ENCODE peak calls at places on chromosomes 6 and 20, in seven cellular contexts. One of them, this sample, is unnamed.

GRCh38 chr20:54382419-54382818 is 93.0 kb upstream of the DOK5 start:
- DNase-seq in cerebellum: no peak
- DNase-seq in endodermal cell: no peak
- DNase-seq in spleen: no peak
- DNase-seq in NCI-H1417: no peak
- DNase-seq in activated CD8-positive, alpha-beta memory T cell treated with anti-CD3 and anti-CD28 coated beads, Interleukin-2, amount 50 U/mL, for 48 hours: no peak
- DNase-seq in activated T-helper 1 cell treated with anti-CD3 and anti-CD28 coated beads, Interleukin-12 subunit alpha, Interleukin-12 subunit beta, Interleukin-2, Interleukin-4 antibody, amounts not matched to agents 30 ng/mL and 10 ng/mL and 1 ng/mL, durations not matched to agents 14 hours and 24 hours and 36 hours: no peak
- DNase-seq in this sample: no peak

GRCh38 chr20:62595491-62595890 is 46.8 kb upstream of the SLCO4A1 start:
- DNase-seq in activated CD8-positive, alpha-beta memory T cell treated with anti-CD3 and anti-CD28 coated beads, Interleukin-2, amount 50 U/mL, for 48 hours: no peak
- DNase-seq in endodermal cell: no peak
- DNase-seq in spleen: peak; percentile 89
- DNase-seq in activated T-helper 1 cell treated with anti-CD3 and anti-CD28 coated beads, Interleukin-12 subunit alpha, Interleukin-12 subunit beta, Interleukin-2, Interleukin-4 antibody, amounts not matched to agents 30 ng/mL and 10 ng/mL and 1 ng/mL, durations not matched to agents 14 hours and 24 hours and 36 hours: no peak
- DNase-seq in NCI-H1417: peak; percentile 36
- DNase-seq in cerebellum: no peak
- DNase-seq in this sample: peak; percentile 56

GRCh38 chr6:153976921-153977693 is 61.9 kb upstream of the OPRM1 start:
- DNase-seq in endodermal cell: no peak
- DNase-seq in activated T-helper 1 cell treated with anti-CD3 and anti-CD28 coated beads, Interleukin-12 subunit alpha, Interleukin-12 subunit beta, Interleukin-2, Interleukin-4 antibody, amounts not matched to agents 30 ng/mL and 10 ng/mL and 1 ng/mL, durations not matched to agents 14 hours and 24 hours and 36 hours: no peak
- DNase-seq in spleen: no peak
- DNase-seq in NCI-H1417: no peak
- DNase-seq in cerebellum: no peak
- DNase-seq in activated CD8-positive, alpha-beta memory T cell treated with anti-CD3 and anti-CD28 coated beads, Interleukin-2, amount 50 U/mL, for 48 hours: no peak
- DNase-seq in this sample: no peak

GRCh38 chr20:35021063-35021462 is 65.4 kb downstream of the MYH7B start:
- DNase-seq in endodermal cell: no peak
- DNase-seq in activated T-helper 1 cell treated with anti-CD3 and anti-CD28 coated beads, Interleukin-12 subunit alpha, Interleukin-12 subunit beta, Interleukin-2, Interleukin-4 antibody, amounts not matched to agents 30 ng/mL and 10 ng/mL and 1 ng/mL, durations not matched to agents 14 hours and 24 hours and 36 hours: no peak
- DNase-seq in activated CD8-positive, alpha-beta memory T cell treated with anti-CD3 and anti-CD28 coated beads, Interleukin-2, amount 50 U/mL, for 48 hours: no peak
- DNase-seq in NCI-H1417: no peak
- DNase-seq in spleen: no peak
- DNase-seq in cerebellum: peak; percentile 40
- DNase-seq in this sample: no peak

GRCh38 chr20:10297684-10298240 is 79.1 kb downstream of the SNAP25 start:
- DNase-seq in NCI-H1417: no peak
- DNase-seq in endodermal cell: no peak
- DNase-seq in cerebellum: no peak
- DNase-seq in spleen: no peak
- DNase-seq in activated CD8-positive, alpha-beta memory T cell treated with anti-CD3 and anti-CD28 coated beads, Interleukin-2, amount 50 U/mL, for 48 hours: no peak
- DNase-seq in activated T-helper 1 cell treated with anti-CD3 and anti-CD28 coated beads, Interleukin-12 subunit alpha, Interleukin-12 subunit beta, Interleukin-2, Interleukin-4 antibody, amounts not matched to agents 30 ng/mL and 10 ng/mL and 1 ng/mL, durations not matched to agents 14 hours and 24 hours and 36 hours: no peak
- DNase-seq in this sample: no peak

GRCh38 chr6:161066511-161066910 is 74.9 kb downstream of the MAP3K4 start:
- DNase-seq in cerebellum: no peak
- DNase-seq in spleen: no peak
- DNase-seq in activated CD8-positive, alpha-beta memory T cell treated with anti-CD3 and anti-CD28 coated beads, Interleukin-2, amount 50 U/mL, for 48 hours: no peak
- DNase-seq in activated T-helper 1 cell treated with anti-CD3 and anti-CD28 coated beads, Interleukin-12 subunit alpha, Interleukin-12 subunit beta, Interleukin-2, Interleukin-4 antibody, amounts not matched to agents 30 ng/mL and 10 ng/mL and 1 ng/mL, durations not matched to agents 14 hours and 24 hours and 36 hours: no peak
- DNase-seq in NCI-H1417: no peak
- DNase-seq in endodermal cell: no peak
- DNase-seq in this sample: no peak

GRCh38 chr6:4776967-4777925 is 1.0 kb downstream of the CDYL start:
- DNase-seq in activated T-helper 1 cell treated with anti-CD3 and anti-CD28 coated beads, Interleukin-12 subunit alpha, Interleukin-12 subunit beta, Interleukin-2, Interleukin-4 antibody, amounts not matched to agents 30 ng/mL and 10 ng/mL and 1 ng/mL, durations not matched to agents 14 hours and 24 hours and 36 hours: no peak
- DNase-seq in NCI-H1417: peak; percentile 40
- DNase-seq in activated CD8-positive, alpha-beta memory T cell treated with anti-CD3 and anti-CD28 coated beads, Interleukin-2, amount 50 U/mL, for 48 hours: peak; percentile 67
- DNase-seq in spleen: no peak
- DNase-seq in cerebellum: peak; percentile 11
- DNase-seq in endodermal cell: peak; percentile 60
- DNase-seq in this sample: no peak

GRCh38 chr6:7390218-7390878 is 740 bp downstream of the RIOK1 start:
- DNase-seq in activated T-helper 1 cell treated with anti-CD3 and anti-CD28 coated beads, Interleukin-12 subunit alpha, Interleukin-12 subunit beta, Interleukin-2, Interleukin-4 antibody, amounts not matched to agents 30 ng/mL and 10 ng/mL and 1 ng/mL, durations not matched to agents 14 hours and 24 hours and 36 hours: no peak
- DNase-seq in spleen: no peak
- DNase-seq in cerebellum: no peak
- DNase-seq in NCI-H1417: peak; percentile 23
- DNase-seq in activated CD8-positive, alpha-beta memory T cell treated with anti-CD3 and anti-CD28 coated beads, Interleukin-2, amount 50 U/mL, for 48 hours: no peak
- DNase-seq in endodermal cell: no peak
- DNase-seq in this sample: no peak

GRCh38 chr6:138682722-138683521 is 90.6 kb upstream of the CCDC28A start:
- DNase-seq in NCI-H1417: no peak
- DNase-seq in endodermal cell: no peak
- DNase-seq in spleen: no peak
- DNase-seq in activated T-helper 1 cell treated with anti-CD3 and anti-CD28 coated beads, Interleukin-12 subunit alpha, Interleukin-12 subunit beta, Interleukin-2, Interleukin-4 antibody, amounts not matched to agents 30 ng/mL and 10 ng/mL and 1 ng/mL, durations not matched to agents 14 hours and 24 hours and 36 hours: no peak
- DNase-seq in cerebellum: peak; percentile 69
- DNase-seq in activated CD8-positive, alpha-beta memory T cell treated with anti-CD3 and anti-CD28 coated beads, Interleukin-2, amount 50 U/mL, for 48 hours: no peak
- DNase-seq in this sample: no peak

GRCh38 chr6:132506869-132507813 is 5.8 kb downstream of the STX7 start:
- DNase-seq in activated CD8-positive, alpha-beta memory T cell treated with anti-CD3 and anti-CD28 coated beads, Interleukin-2, amount 50 U/mL, for 48 hours: no peak
- DNase-seq in activated T-helper 1 cell treated with anti-CD3 and anti-CD28 coated beads, Interleukin-12 subunit alpha, Interleukin-12 subunit beta, Interleukin-2, Interleukin-4 antibody, amounts not matched to agents 30 ng/mL and 10 ng/mL and 1 ng/mL, durations not matched to agents 14 hours and 24 hours and 36 hours: no peak
- DNase-seq in spleen: no peak
- DNase-seq in NCI-H1417: no peak
- DNase-seq in cerebellum: no peak
- DNase-seq in endodermal cell: no peak
- DNase-seq in this sample: no peak

GRCh38 chr6:39568896-39569295 is 156.3 kb downstream of the KIF6 start:
- DNase-seq in spleen: no peak
- DNase-seq in activated CD8-positive, alpha-beta memory T cell treated with anti-CD3 and anti-CD28 coated beads, Interleukin-2, amount 50 U/mL, for 48 hours: no peak
- DNase-seq in activated T-helper 1 cell treated with anti-CD3 and anti-CD28 coated beads, Interleukin-12 subunit alpha, Interleukin-12 subunit beta, Interleukin-2, Interleukin-4 antibody, amounts not matched to agents 30 ng/mL and 10 ng/mL and 1 ng/mL, durations not matched to agents 14 hours and 24 hours and 36 hours: no peak
- DNase-seq in cerebellum: no peak
- DNase-seq in endodermal cell: no peak
- DNase-seq in NCI-H1417: no peak
- DNase-seq in this sample: no peak

GRCh38 chr6:73400656-73401055 is 6.0 kb downstream of the DDX43 start:
- DNase-seq in activated CD8-positive, alpha-beta memory T cell treated with anti-CD3 and anti-CD28 coated beads, Interleukin-2, amount 50 U/mL, for 48 hours: no peak
- DNase-seq in cerebellum: no peak
- DNase-seq in endodermal cell: no peak
- DNase-seq in NCI-H1417: no peak
- DNase-seq in spleen: no peak
- DNase-seq in activated T-helper 1 cell treated with anti-CD3 and anti-CD28 coated beads, Interleukin-12 subunit alpha, Interleukin-12 subunit beta, Interleukin-2, Interleukin-4 antibody, amounts not matched to agents 30 ng/mL and 10 ng/mL and 1 ng/mL, durations not matched to agents 14 hours and 24 hours and 36 hours: no peak
- DNase-seq in this sample: no peak

GRCh38 chr6:89574860-89575561 is 63.5 kb downstream of the LYRM2 start:
- DNase-seq in cerebellum: no peak
- DNase-seq in activated CD8-positive, alpha-beta memory T cell treated with anti-CD3 and anti-CD28 coated beads, Interleukin-2, amount 50 U/mL, for 48 hours: no peak
- DNase-seq in spleen: no peak
- DNase-seq in endodermal cell: no peak
- DNase-seq in NCI-H1417: no peak
- DNase-seq in activated T-helper 1 cell treated with anti-CD3 and anti-CD28 coated beads, Interleukin-12 subunit alpha, Interleukin-12 subunit beta, Interleukin-2, Interleukin-4 antibody, amounts not matched to agents 30 ng/mL and 10 ng/mL and 1 ng/mL, durations not matched to agents 14 hours and 24 hours and 36 hours: no peak
- DNase-seq in this sample: no peak

GRCh38 chr6:14770572-14770971 is 475.3 kb upstream of the JARID2 start:
- DNase-seq in activated T-helper 1 cell treated with anti-CD3 and anti-CD28 coated beads, Interleukin-12 subunit alpha, Interleukin-12 subunit beta, Interleukin-2, Interleukin-4 antibody, amounts not matched to agents 30 ng/mL and 10 ng/mL and 1 ng/mL, durations not matched to agents 14 hours and 24 hours and 36 hours: no peak
- DNase-seq in activated CD8-positive, alpha-beta memory T cell treated with anti-CD3 and anti-CD28 coated beads, Interleukin-2, amount 50 U/mL, for 48 hours: no peak
- DNase-seq in spleen: no peak
- DNase-seq in NCI-H1417: no peak
- DNase-seq in endodermal cell: no peak
- DNase-seq in cerebellum: no peak
- DNase-seq in this sample: no peak

GRCh38 chr20:45119556-45120266 is 4.6 kb downstream of the WFDC12 start:
- DNase-seq in cerebellum: no peak
- DNase-seq in NCI-H1417: no peak
- DNase-seq in activated T-helper 1 cell treated with anti-CD3 and anti-CD28 coated beads, Interleukin-12 subunit alpha, Interleukin-12 subunit beta, Interleukin-2, Interleukin-4 antibody, amounts not matched to agents 30 ng/mL and 10 ng/mL and 1 ng/mL, durations not matched to agents 14 hours and 24 hours and 36 hours: no peak
- DNase-seq in activated CD8-positive, alpha-beta memory T cell treated with anti-CD3 and anti-CD28 coated beads, Interleukin-2, amount 50 U/mL, for 48 hours: no peak
- DNase-seq in endodermal cell: no peak
- DNase-seq in spleen: no peak
- DNase-seq in this sample: no peak

GRCh38 chr6:157597461-157598312 is 216.7 kb downstream of the ZDHHC14 start:
- DNase-seq in activated CD8-positive, alpha-beta memory T cell treated with anti-CD3 and anti-CD28 coated beads, Interleukin-2, amount 50 U/mL, for 48 hours: peak; percentile 58
- DNase-seq in activated T-helper 1 cell treated with anti-CD3 and anti-CD28 coated beads, Interleukin-12 subunit alpha, Interleukin-12 subunit beta, Interleukin-2, Interleukin-4 antibody, amounts not matched to agents 30 ng/mL and 10 ng/mL and 1 ng/mL, durations not matched to agents 14 hours and 24 hours and 36 hours: no peak
- DNase-seq in cerebellum: peak; percentile 47
- DNase-seq in NCI-H1417: peak; percentile 14
- DNase-seq in spleen: peak; percentile 78
- DNase-seq in endodermal cell: peak; percentile 88
- DNase-seq in this sample: peak; percentile 28

GRCh38 chr6:14089224-14089623 is 28.3 kb upstream of the CD83 start:
- DNase-seq in activated T-helper 1 cell treated with anti-CD3 and anti-CD28 coated beads, Interleukin-12 subunit alpha, Interleukin-12 subunit beta, Interleukin-2, Interleukin-4 antibody, amounts not matched to agents 30 ng/mL and 10 ng/mL and 1 ng/mL, durations not matched to agents 14 hours and 24 hours and 36 hours: no peak
- DNase-seq in endodermal cell: no peak
- DNase-seq in cerebellum: no peak
- DNase-seq in spleen: no peak
- DNase-seq in NCI-H1417: no peak
- DNase-seq in activated CD8-positive, alpha-beta memory T cell treated with anti-CD3 and anti-CD28 coated beads, Interleukin-2, amount 50 U/mL, for 48 hours: no peak
- DNase-seq in this sample: no peak

GRCh38 chr6:157603314-157603940 is 219.6 kb upstream of the SNX9 start:
- DNase-seq in activated CD8-positive, alpha-beta memory T cell treated with anti-CD3 and anti-CD28 coated beads, Interleukin-2, amount 50 U/mL, for 48 hours: peak; percentile 13
- DNase-seq in spleen: no peak
- DNase-seq in NCI-H1417: no peak
- DNase-seq in cerebellum: no peak
- DNase-seq in activated T-helper 1 cell treated with anti-CD3 and anti-CD28 coated beads, Interleukin-12 subunit alpha, Interleukin-12 subunit beta, Interleukin-2, Interleukin-4 antibody, amounts not matched to agents 30 ng/mL and 10 ng/mL and 1 ng/mL, durations not matched to agents 14 hours and 24 hours and 36 hours: no peak
- DNase-seq in endodermal cell: no peak
- DNase-seq in this sample: no peak

This sample was measured in NCI-H460.